ENCODE peak calls at places on chromosomes 4 and X, in seven cellular contexts. One of them, this sample, is unnamed.

GRCh38 chr4:165754664-165755063 is 118.4 kb upstream of the TLL1 start:
- DNase-seq in ELF-1: no peak
- DNase-seq in activated effector memory CD4-positive, alpha-beta T cell treated with anti-CD3 and anti-CD28 coated beads, Interleukin-2, amount 50 U/mL, for 16 hours: no peak
- DNase-seq in AG08395: no peak
- DNase-seq in stimulated activated CD4-positive, alpha-beta T cell treated with anti-CD3 and anti-CD28 coated beads, Interleukin-2, amount 100 ng/mL, for 48 hours: no peak
- DNase-seq in NCI-H1092 treated with DMSO at 0.1 percent for 48 hours: no peak
- DNase-seq in prostate gland: no peak
- DNase-seq in this sample: no peak

GRCh38 chr4:153497091-153497531 is 31.0 kb downstream of the TMEM131L start:
- DNase-seq in activated effector memory CD4-positive, alpha-beta T cell treated with anti-CD3 and anti-CD28 coated beads, Interleukin-2, amount 50 U/mL, for 16 hours: peak
- DNase-seq in ELF-1: no peak
- DNase-seq in stimulated activated CD4-positive, alpha-beta T cell treated with anti-CD3 and anti-CD28 coated beads, Interleukin-2, amount 100 ng/mL, for 48 hours: no peak
- DNase-seq in NCI-H1092 treated with DMSO at 0.1 percent for 48 hours: no peak
- DNase-seq in prostate gland: no peak
- DNase-seq in AG08395: peak
- DNase-seq in this sample: no peak

GRCh38 chrX:52262195-52262546 is 77.5 kb downstream of the MAGED4 start:
- DNase-seq in activated effector memory CD4-positive, alpha-beta T cell treated with anti-CD3 and anti-CD28 coated beads, Interleukin-2, amount 50 U/mL, for 16 hours: no peak
- DNase-seq in NCI-H1092 treated with DMSO at 0.1 percent for 48 hours: no peak
- DNase-seq in ELF-1: no peak
- DNase-seq in prostate gland: no peak
- DNase-seq in AG08395: no peak
- DNase-seq in stimulated activated CD4-positive, alpha-beta T cell treated with anti-CD3 and anti-CD28 coated beads, Interleukin-2, amount 100 ng/mL, for 48 hours: peak
- DNase-seq in this sample: no peak

GRCh38 chr4:87805971-87806370 is 6.6 kb downstream of the IBSP start:
- DNase-seq in AG08395: no peak
- DNase-seq in activated effector memory CD4-positive, alpha-beta T cell treated with anti-CD3 and anti-CD28 coated beads, Interleukin-2, amount 50 U/mL, for 16 hours: no peak
- DNase-seq in prostate gland: no peak
- DNase-seq in NCI-H1092 treated with DMSO at 0.1 percent for 48 hours: no peak
- DNase-seq in stimulated activated CD4-positive, alpha-beta T cell treated with anti-CD3 and anti-CD28 coated beads, Interleukin-2, amount 100 ng/mL, for 48 hours: no peak
- DNase-seq in ELF-1: no peak
- DNase-seq in this sample: no peak

GRCh38 chr4:174423257-174423944 is 98.9 kb downstream of the HPGD start:
- DNase-seq in activated effector memory CD4-positive, alpha-beta T cell treated with anti-CD3 and anti-CD28 coated beads, Interleukin-2, amount 50 U/mL, for 16 hours: no peak
- DNase-seq in prostate gland: peak
- DNase-seq in AG08395: peak
- DNase-seq in NCI-H1092 treated with DMSO at 0.1 percent for 48 hours: no peak
- DNase-seq in stimulated activated CD4-positive, alpha-beta T cell treated with anti-CD3 and anti-CD28 coated beads, Interleukin-2, amount 100 ng/mL, for 48 hours: no peak
- DNase-seq in ELF-1: no peak
- DNase-seq in this sample: no peak

GRCh38 chrX:100636321-100636991 is at the start of gene TSPAN6:
- DNase-seq in prostate gland: peak
- DNase-seq in NCI-H1092 treated with DMSO at 0.1 percent for 48 hours: peak
- DNase-seq in stimulated activated CD4-positive, alpha-beta T cell treated with anti-CD3 and anti-CD28 coated beads, Interleukin-2, amount 100 ng/mL, for 48 hours: peak
- DNase-seq in AG08395: peak
- DNase-seq in activated effector memory CD4-positive, alpha-beta T cell treated with anti-CD3 and anti-CD28 coated beads, Interleukin-2, amount 50 U/mL, for 16 hours: peak
- DNase-seq in ELF-1: peak
- DNase-seq in this sample: no peak

GRCh38 chr4:74096265-74096980 is 2.6 kb downstream of the CXCL2 start:
- DNase-seq in prostate gland: no peak
- DNase-seq in ELF-1: no peak
- DNase-seq in activated effector memory CD4-positive, alpha-beta T cell treated with anti-CD3 and anti-CD28 coated beads, Interleukin-2, amount 50 U/mL, for 16 hours: no peak
- DNase-seq in AG08395: no peak
- DNase-seq in NCI-H1092 treated with DMSO at 0.1 percent for 48 hours: no peak
- DNase-seq in stimulated activated CD4-positive, alpha-beta T cell treated with anti-CD3 and anti-CD28 coated beads, Interleukin-2, amount 100 ng/mL, for 48 hours: no peak
- DNase-seq in this sample: no peak

GRCh38 chrX:96424007-96424406 is 260.6 kb upstream of the DIAPH2 start:
- DNase-seq in activated effector memory CD4-positive, alpha-beta T cell treated with anti-CD3 and anti-CD28 coated beads, Interleukin-2, amount 50 U/mL, for 16 hours: no peak
- DNase-seq in ELF-1: no peak
- DNase-seq in prostate gland: no peak
- DNase-seq in NCI-H1092 treated with DMSO at 0.1 percent for 48 hours: no peak
- DNase-seq in stimulated activated CD4-positive, alpha-beta T cell treated with anti-CD3 and anti-CD28 coated beads, Interleukin-2, amount 100 ng/mL, for 48 hours: no peak
- DNase-seq in AG08395: no peak
- DNase-seq in this sample: no peak

GRCh38 chr4:46937493-46937892 is 28.4 kb upstream of the COX7B2 start:
- DNase-seq in prostate gland: no peak
- DNase-seq in stimulated activated CD4-positive, alpha-beta T cell treated with anti-CD3 and anti-CD28 coated beads, Interleukin-2, amount 100 ng/mL, for 48 hours: no peak
- DNase-seq in activated effector memory CD4-positive, alpha-beta T cell treated with anti-CD3 and anti-CD28 coated beads, Interleukin-2, amount 50 U/mL, for 16 hours: no peak
- DNase-seq in AG08395: no peak
- DNase-seq in NCI-H1092 treated with DMSO at 0.1 percent for 48 hours: no peak
- DNase-seq in ELF-1: no peak
- DNase-seq in this sample: no peak

GRCh38 chrX:101091817-101092216 is 6.2 kb upstream of the CENPI start:
- DNase-seq in ELF-1: no peak
- DNase-seq in stimulated activated CD4-positive, alpha-beta T cell treated with anti-CD3 and anti-CD28 coated beads, Interleukin-2, amount 100 ng/mL, for 48 hours: no peak
- DNase-seq in activated effector memory CD4-positive, alpha-beta T cell treated with anti-CD3 and anti-CD28 coated beads, Interleukin-2, amount 50 U/mL, for 16 hours: no peak
- DNase-seq in AG08395: no peak
- DNase-seq in prostate gland: no peak
- DNase-seq in NCI-H1092 treated with DMSO at 0.1 percent for 48 hours: no peak
- DNase-seq in this sample: no peak

GRCh38 chr4:2991243-2991642 is 27.9 kb downstream of the GRK4 start:
- DNase-seq in NCI-H1092 treated with DMSO at 0.1 percent for 48 hours: no peak
- DNase-seq in ELF-1: no peak
- DNase-seq in activated effector memory CD4-positive, alpha-beta T cell treated with anti-CD3 and anti-CD28 coated beads, Interleukin-2, amount 50 U/mL, for 16 hours: no peak
- DNase-seq in prostate gland: no peak
- DNase-seq in AG08395: no peak
- DNase-seq in stimulated activated CD4-positive, alpha-beta T cell treated with anti-CD3 and anti-CD28 coated beads, Interleukin-2, amount 100 ng/mL, for 48 hours: no peak
- DNase-seq in this sample: no peak

GRCh38 chrX:13029341-13029740 is 15.1 kb downstream of the FAM9C start:
- DNase-seq in NCI-H1092 treated with DMSO at 0.1 percent for 48 hours: no peak
- DNase-seq in activated effector memory CD4-positive, alpha-beta T cell treated with anti-CD3 and anti-CD28 coated beads, Interleukin-2, amount 50 U/mL, for 16 hours: peak
- DNase-seq in AG08395: no peak
- DNase-seq in prostate gland: peak
- DNase-seq in stimulated activated CD4-positive, alpha-beta T cell treated with anti-CD3 and anti-CD28 coated beads, Interleukin-2, amount 100 ng/mL, for 48 hours: no peak
- DNase-seq in ELF-1: peak
- DNase-seq in this sample: no peak

GRCh38 chr4:89617256-89617655 is 219.7 kb downstream of the SNCA start:
- DNase-seq in AG08395: no peak
- DNase-seq in activated effector memory CD4-positive, alpha-beta T cell treated with anti-CD3 and anti-CD28 coated beads, Interleukin-2, amount 50 U/mL, for 16 hours: no peak
- DNase-seq in prostate gland: no peak
- DNase-seq in NCI-H1092 treated with DMSO at 0.1 percent for 48 hours: no peak
- DNase-seq in stimulated activated CD4-positive, alpha-beta T cell treated with anti-CD3 and anti-CD28 coated beads, Interleukin-2, amount 100 ng/mL, for 48 hours: no peak
- DNase-seq in ELF-1: no peak
- DNase-seq in this sample: no peak

GRCh38 chr4:184397516-184398163 is 76.7 kb downstream of the IRF2 start:
- DNase-seq in prostate gland: no peak
- DNase-seq in NCI-H1092 treated with DMSO at 0.1 percent for 48 hours: no peak
- DNase-seq in stimulated activated CD4-positive, alpha-beta T cell treated with anti-CD3 and anti-CD28 coated beads, Interleukin-2, amount 100 ng/mL, for 48 hours: no peak
- DNase-seq in activated effector memory CD4-positive, alpha-beta T cell treated with anti-CD3 and anti-CD28 coated beads, Interleukin-2, amount 50 U/mL, for 16 hours: no peak
- DNase-seq in ELF-1: no peak
- DNase-seq in AG08395: no peak
- DNase-seq in this sample: no peak

GRCh38 chr4:165301833-165302232 is 25.6 kb upstream of the MSMO1 start:
- DNase-seq in ELF-1: no peak
- DNase-seq in prostate gland: no peak
- DNase-seq in activated effector memory CD4-positive, alpha-beta T cell treated with anti-CD3 and anti-CD28 coated beads, Interleukin-2, amount 50 U/mL, for 16 hours: no peak
- DNase-seq in AG08395: peak
- DNase-seq in stimulated activated CD4-positive, alpha-beta T cell treated with anti-CD3 and anti-CD28 coated beads, Interleukin-2, amount 100 ng/mL, for 48 hours: no peak
- DNase-seq in NCI-H1092 treated with DMSO at 0.1 percent for 48 hours: no peak
- DNase-seq in this sample: no peak

GRCh38 chr4:79917246-79917645 is 155.8 kb downstream of the ANTXR2 start:
- DNase-seq in prostate gland: no peak
- DNase-seq in AG08395: peak
- DNase-seq in NCI-H1092 treated with DMSO at 0.1 percent for 48 hours: peak
- DNase-seq in ELF-1: peak
- DNase-seq in stimulated activated CD4-positive, alpha-beta T cell treated with anti-CD3 and anti-CD28 coated beads, Interleukin-2, amount 100 ng/mL, for 48 hours: peak
- DNase-seq in activated effector memory CD4-positive, alpha-beta T cell treated with anti-CD3 and anti-CD28 coated beads, Interleukin-2, amount 50 U/mL, for 16 hours: peak
- DNase-seq in this sample: no peak

GRCh38 chrX:21373637-21374162 is 518 bp upstream of the CNKSR2 start:
- DNase-seq in stimulated activated CD4-positive, alpha-beta T cell treated with anti-CD3 and anti-CD28 coated beads, Interleukin-2, amount 100 ng/mL, for 48 hours: no peak
- DNase-seq in activated effector memory CD4-positive, alpha-beta T cell treated with anti-CD3 and anti-CD28 coated beads, Interleukin-2, amount 50 U/mL, for 16 hours: peak
- DNase-seq in NCI-H1092 treated with DMSO at 0.1 percent for 48 hours: peak
- DNase-seq in AG08395: no peak
- DNase-seq in ELF-1: no peak
- DNase-seq in prostate gland: peak
- DNase-seq in this sample: no peak

GRCh38 chr4:10157478-10158354 is 41.1 kb upstream of the WDR1 start:
- DNase-seq in ELF-1: peak
- DNase-seq in AG08395: peak
- DNase-seq in stimulated activated CD4-positive, alpha-beta T cell treated with anti-CD3 and anti-CD28 coated beads, Interleukin-2, amount 100 ng/mL, for 48 hours: peak
- DNase-seq in prostate gland: peak
- DNase-seq in NCI-H1092 treated with DMSO at 0.1 percent for 48 hours: peak
- DNase-seq in activated effector memory CD4-positive, alpha-beta T cell treated with anti-CD3 and anti-CD28 coated beads, Interleukin-2, amount 50 U/mL, for 16 hours: peak
- DNase-seq in this sample: no peak